ENCODE peak calls at places on chromosomes 1 and 21, in ten cellular contexts. One of them, this sample, is unnamed.

GRCh38 chr1:21325231-21325718 is 35.0 kb upstream of the ECE1 start:
- DNase-seq in cardiac septum: no peak
- DNase-seq in H7: peak; percentile 27
- DNase-seq in MCF 10A: no peak
- DNase-seq in GM19239: no peak
- DNase-seq in ELF-1: no peak
- DNase-seq in RPMI8226: no peak
- DNase-seq in progenitor cell of endocrine pancreas: no peak
- DNase-seq in posterior cingulate gyrus: no peak
- DNase-seq in astrocyte of the cerebellum: no peak
- DNase-seq in this sample: no peak

GRCh38 chr1:175090775-175091174 is 23.1 kb downstream of the TNN start:
- DNase-seq in cardiac septum: no peak
- DNase-seq in H7: no peak
- DNase-seq in MCF 10A: no peak
- DNase-seq in GM19239: no peak
- DNase-seq in ELF-1: no peak
- DNase-seq in RPMI8226: peak; percentile 0
- DNase-seq in progenitor cell of endocrine pancreas: no peak
- DNase-seq in posterior cingulate gyrus: no peak
- DNase-seq in astrocyte of the cerebellum: no peak
- DNase-seq in this sample: no peak

GRCh38 chr1:43389326-43390313 is at the start of the genes MED8 and SZT2:
- DNase-seq in cardiac septum: peak; percentile 97
- DNase-seq in H7: peak; percentile 98
- DNase-seq in MCF 10A: peak; percentile 96
- DNase-seq in GM19239: peak; percentile 94
- DNase-seq in ELF-1: peak; percentile 99
- DNase-seq in RPMI8226: peak; percentile 98
- DNase-seq in progenitor cell of endocrine pancreas: peak; percentile 92
- DNase-seq in posterior cingulate gyrus: peak; percentile 93
- DNase-seq in astrocyte of the cerebellum: peak; percentile 68
- DNase-seq in this sample: peak; percentile 90

GRCh38 chr21:40095477-40095876 is 228.2 kb downstream of the PCP4 start:
- DNase-seq in cardiac septum: no peak
- DNase-seq in H7: no peak
- DNase-seq in MCF 10A: no peak
- DNase-seq in GM19239: no peak
- DNase-seq in ELF-1: no peak
- DNase-seq in RPMI8226: no peak
- DNase-seq in progenitor cell of endocrine pancreas: no peak
- DNase-seq in posterior cingulate gyrus: no peak
- DNase-seq in astrocyte of the cerebellum: no peak
- DNase-seq in this sample: no peak

GRCh38 chr1:89780721-89781120 is 40.1 kb upstream of the LRRC8D start:
- DNase-seq in cardiac septum: no peak
- DNase-seq in H7: no peak
- DNase-seq in MCF 10A: peak; percentile 61
- DNase-seq in GM19239: no peak
- DNase-seq in ELF-1: no peak
- DNase-seq in RPMI8226: peak; percentile 25
- DNase-seq in progenitor cell of endocrine pancreas: no peak
- DNase-seq in posterior cingulate gyrus: no peak
- DNase-seq in astrocyte of the cerebellum: peak; percentile 41
- DNase-seq in this sample: no peak

GRCh38 chr1:25204797-25205441 is 27.4 kb downstream of the SYF2 start:
- DNase-seq in cardiac septum: no peak
- DNase-seq in H7: peak; percentile 68
- DNase-seq in MCF 10A: peak; percentile 51
- DNase-seq in GM19239: peak; percentile 40
- DNase-seq in ELF-1: peak; percentile 55
- DNase-seq in RPMI8226: peak; percentile 72
- DNase-seq in progenitor cell of endocrine pancreas: no peak
- DNase-seq in posterior cingulate gyrus: no peak
- DNase-seq in astrocyte of the cerebellum: peak; percentile 40
- DNase-seq in this sample: no peak

GRCh38 chr1:11707621-11708276 is 16.2 kb downstream of the DRAXIN start:
- DNase-seq in cardiac septum: peak; percentile 84
- DNase-seq in H7: peak; percentile 71
- DNase-seq in MCF 10A: no peak
- DNase-seq in GM19239: no peak
- DNase-seq in ELF-1: no peak
- DNase-seq in RPMI8226: peak; percentile 93
- DNase-seq in progenitor cell of endocrine pancreas: no peak
- DNase-seq in posterior cingulate gyrus: no peak
- DNase-seq in astrocyte of the cerebellum: no peak
- DNase-seq in this sample: no peak

GRCh38 chr21:42522771-42523170 is 9.1 kb downstream of the SLC37A1 start:
- DNase-seq in cardiac septum: no peak
- DNase-seq in H7: no peak
- DNase-seq in MCF 10A: no peak
- DNase-seq in GM19239: no peak
- DNase-seq in ELF-1: no peak
- DNase-seq in RPMI8226: no peak
- DNase-seq in progenitor cell of endocrine pancreas: no peak
- DNase-seq in posterior cingulate gyrus: no peak
- DNase-seq in astrocyte of the cerebellum: no peak
- DNase-seq in this sample: no peak

GRCh38 chr21:45511007-45511406 is 31.2 kb downstream of the SLC19A1 start:
- DNase-seq in cardiac septum: peak; percentile 57
- DNase-seq in H7: no peak
- DNase-seq in MCF 10A: no peak
- DNase-seq in GM19239: no peak
- DNase-seq in ELF-1: no peak
- DNase-seq in RPMI8226: no peak
- DNase-seq in progenitor cell of endocrine pancreas: no peak
- DNase-seq in posterior cingulate gyrus: peak; percentile 20
- DNase-seq in astrocyte of the cerebellum: no peak
- DNase-seq in this sample: no peak

GRCh38 chr1:78045850-78046778 is at the start of gene GIPC2:
- DNase-seq in cardiac septum: no peak
- DNase-seq in H7: peak; percentile 84
- DNase-seq in MCF 10A: no peak
- DNase-seq in GM19239: no peak
- DNase-seq in ELF-1: peak; percentile 55
- DNase-seq in RPMI8226: no peak
- DNase-seq in progenitor cell of endocrine pancreas: peak; percentile 42
- DNase-seq in posterior cingulate gyrus: no peak
- DNase-seq in astrocyte of the cerebellum: no peak
- DNase-seq in this sample: peak; percentile 5

GRCh38 chr1:160085686-160086089 is 4.3 kb downstream of the KCNJ9 start:
- DNase-seq in cardiac septum: peak; percentile 85
- DNase-seq in H7: peak; percentile 97
- DNase-seq in MCF 10A: peak; percentile 82
- DNase-seq in GM19239: peak; percentile 92
- DNase-seq in ELF-1: peak; percentile 96
- DNase-seq in RPMI8226: peak; percentile 89
- DNase-seq in progenitor cell of endocrine pancreas: peak; percentile 55
- DNase-seq in posterior cingulate gyrus: peak; percentile 91
- DNase-seq in astrocyte of the cerebellum: peak; percentile 32
- DNase-seq in this sample: peak; percentile 58

GRCh38 chr1:186792870-186793581 is 35.7 kb upstream of the PLA2G4A start:
- DNase-seq in cardiac septum: no peak
- DNase-seq in H7: no peak
- DNase-seq in MCF 10A: peak; percentile 58
- DNase-seq in GM19239: no peak
- DNase-seq in ELF-1: no peak
- DNase-seq in RPMI8226: no peak
- DNase-seq in progenitor cell of endocrine pancreas: no peak
- DNase-seq in posterior cingulate gyrus: no peak
- DNase-seq in astrocyte of the cerebellum: peak; percentile 15
- DNase-seq in this sample: no peak

GRCh38 chr1:203395746-203396145 is 44.8 kb upstream of the FMOD start:
- DNase-seq in cardiac septum: no peak
- DNase-seq in H7: no peak
- DNase-seq in MCF 10A: no peak
- DNase-seq in GM19239: no peak
- DNase-seq in ELF-1: no peak
- DNase-seq in RPMI8226: no peak
- DNase-seq in progenitor cell of endocrine pancreas: no peak
- DNase-seq in posterior cingulate gyrus: no peak
- DNase-seq in astrocyte of the cerebellum: no peak
- DNase-seq in this sample: no peak

GRCh38 chr1:33381979-33382378 is 48.9 kb downstream of the PHC2 start:
- DNase-seq in cardiac septum: no peak
- DNase-seq in H7: no peak
- DNase-seq in MCF 10A: no peak
- DNase-seq in GM19239: no peak
- DNase-seq in ELF-1: no peak
- DNase-seq in RPMI8226: no peak
- DNase-seq in progenitor cell of endocrine pancreas: no peak
- DNase-seq in posterior cingulate gyrus: no peak
- DNase-seq in astrocyte of the cerebellum: no peak
- DNase-seq in this sample: no peak

GRCh38 chr1:212167098-212167497 is 118.1 kb upstream of the PPP2R5A start:
- DNase-seq in cardiac septum: no peak
- DNase-seq in H7: no peak
- DNase-seq in MCF 10A: no peak
- DNase-seq in GM19239: no peak
- DNase-seq in ELF-1: no peak
- DNase-seq in RPMI8226: no peak
- DNase-seq in progenitor cell of endocrine pancreas: no peak
- DNase-seq in posterior cingulate gyrus: no peak
- DNase-seq in astrocyte of the cerebellum: no peak
- DNase-seq in this sample: no peak

GRCh38 chr1:188017921-188018320 is 1189.2 kb downstream of the PLA2G4A start:
- DNase-seq in cardiac septum: no peak
- DNase-seq in H7: no peak
- DNase-seq in MCF 10A: no peak
- DNase-seq in GM19239: no peak
- DNase-seq in ELF-1: no peak
- DNase-seq in RPMI8226: no peak
- DNase-seq in progenitor cell of endocrine pancreas: no peak
- DNase-seq in posterior cingulate gyrus: no peak
- DNase-seq in astrocyte of the cerebellum: no peak
- DNase-seq in this sample: no peak